ENCODE peak calls at places on chromosomes 16 and 17, in four cellular contexts. M, V, U and Z are unnamed samples.

GRCh38 chr17:7549401-7550055 is 670 bp downstream of the TNFSF12 start:
- DNase-seq in M (peak; percentile 33), V (peak; percentile 47), U (peak; percentile 21), Z (no peak)

GRCh38 chr17:69373069-69373468 is 41.4 kb upstream of the MAP2K6 start:
- DNase-seq in M (no peak), V (no peak), U (no peak), Z (no peak)

GRCh38 chr17:29238133-29238850 is 8.4 kb upstream of the CRYBA1 start:
- DNase-seq in M (no peak), V (no peak), U (no peak), Z (no peak)

GRCh38 chr17:68462381-68463210 is 5.3 kb upstream of the WIPI1 start:
- DNase-seq in M (peak; percentile 77), V (no peak), U (peak; percentile 72), Z (peak; percentile 73)

GRCh38 chr16:46996391-46996790 is 22.9 kb upstream of the DNAJA2 start:
- DNase-seq in M (no peak), V (no peak), U (no peak), Z (no peak)

GRCh38 chr16:57304169-57305061 is 19.9 kb upstream of the PLLP start:
- DNase-seq in M (peak; percentile 77), V (no peak), U (no peak), Z (no peak)

GRCh38 chr17:382644-383533 is 30.3 kb upstream of the RPH3AL start:
- DNase-seq in M (no peak), V (no peak), U (peak; percentile 65), Z (no peak)

GRCh38 chr17:82859431-82860403 is 19.9 kb upstream of the ZNF750 start:
- DNase-seq in M (no peak), V (no peak), U (no peak), Z (peak; percentile 72)

GRCh38 chr16:90019543-90020259 is 445 bp upstream of the DBNDD1 start:
- DNase-seq in M (peak; percentile 40), V (peak; percentile 59), U (no peak), Z (peak; percentile 93)

GRCh38 chr16:31215287-31216115 is 1.4 kb downstream of the PYDC1 start:
- DNase-seq in M (peak; percentile 64), V (peak; percentile 63), U (no peak), Z (peak; percentile 90)

GRCh38 chr16:56726926-56727325 is 3.0 kb upstream of the NUP93 start:
- DNase-seq in M (no peak), V (no peak), U (no peak), Z (no peak)

GRCh38 chr17:64326420-64327054 is 63.5 kb upstream of the TEX2 start:
- DNase-seq in M (peak; percentile 44), V (peak; percentile 74), U (peak; percentile 75), Z (peak; percentile 91)

GRCh38 chr16:19704321-19705130 is 13.5 kb downstream of the KNOP1 start:
- DNase-seq in M (no peak), V (peak; percentile 60), U (peak; percentile 66), Z (no peak)

GRCh38 chr16:86740817-86741799 is 162.8 kb downstream of the FOXL1 start:
- DNase-seq in M (no peak), V (no peak), U (peak; percentile 15), Z (no peak)

GRCh38 chr17:63221941-63222340 is 224.2 kb downstream of the CYB561 start:
- DNase-seq in M (no peak), V (no peak), U (no peak), Z (no peak)

GRCh38 chr17:38421871-38422819 is 6.1 kb upstream of the ARHGAP23 start:
- DNase-seq in M (no peak), V (no peak), U (no peak), Z (no peak)

DNA sequence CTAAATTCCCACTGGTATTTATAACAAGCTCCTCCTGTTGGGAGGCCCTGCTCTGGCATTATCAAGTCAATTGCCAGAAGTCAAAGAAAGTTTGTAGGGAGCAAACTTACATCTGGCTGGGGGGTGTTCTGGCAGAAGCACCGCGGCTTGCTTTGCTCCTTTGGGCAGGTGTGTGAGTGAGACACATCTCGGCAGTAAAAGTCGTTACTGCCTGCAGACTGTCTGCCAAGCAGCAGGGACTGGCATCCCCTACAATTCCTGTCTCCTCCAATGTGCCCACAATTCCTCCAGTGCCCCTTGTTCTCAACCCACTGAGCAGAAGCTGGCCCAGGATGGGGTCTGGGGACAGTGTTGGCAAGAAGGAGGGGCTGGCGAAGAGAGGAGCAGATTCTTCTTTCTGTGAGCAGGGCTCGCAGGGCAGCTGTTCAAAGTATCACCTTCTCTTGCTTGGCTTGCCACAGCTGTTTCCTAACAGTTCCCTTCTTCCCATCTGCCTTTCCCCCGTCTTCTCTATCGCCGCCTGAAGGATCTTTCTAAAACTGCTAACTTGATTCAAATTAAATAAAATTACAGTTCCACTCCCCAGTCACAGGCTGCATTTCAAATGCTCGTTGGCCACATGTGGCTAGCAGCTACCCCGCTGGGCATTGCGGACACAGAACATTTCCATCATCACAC is 30.2 kb downstream of the SPACA3 start:
- DNase-seq in M (no peak), V (no peak), U (no peak), Z (no peak)
- TF ChIP-seq CTCF in M (no peak), V (no peak), U (no peak), Z (no peak)

DNA sequence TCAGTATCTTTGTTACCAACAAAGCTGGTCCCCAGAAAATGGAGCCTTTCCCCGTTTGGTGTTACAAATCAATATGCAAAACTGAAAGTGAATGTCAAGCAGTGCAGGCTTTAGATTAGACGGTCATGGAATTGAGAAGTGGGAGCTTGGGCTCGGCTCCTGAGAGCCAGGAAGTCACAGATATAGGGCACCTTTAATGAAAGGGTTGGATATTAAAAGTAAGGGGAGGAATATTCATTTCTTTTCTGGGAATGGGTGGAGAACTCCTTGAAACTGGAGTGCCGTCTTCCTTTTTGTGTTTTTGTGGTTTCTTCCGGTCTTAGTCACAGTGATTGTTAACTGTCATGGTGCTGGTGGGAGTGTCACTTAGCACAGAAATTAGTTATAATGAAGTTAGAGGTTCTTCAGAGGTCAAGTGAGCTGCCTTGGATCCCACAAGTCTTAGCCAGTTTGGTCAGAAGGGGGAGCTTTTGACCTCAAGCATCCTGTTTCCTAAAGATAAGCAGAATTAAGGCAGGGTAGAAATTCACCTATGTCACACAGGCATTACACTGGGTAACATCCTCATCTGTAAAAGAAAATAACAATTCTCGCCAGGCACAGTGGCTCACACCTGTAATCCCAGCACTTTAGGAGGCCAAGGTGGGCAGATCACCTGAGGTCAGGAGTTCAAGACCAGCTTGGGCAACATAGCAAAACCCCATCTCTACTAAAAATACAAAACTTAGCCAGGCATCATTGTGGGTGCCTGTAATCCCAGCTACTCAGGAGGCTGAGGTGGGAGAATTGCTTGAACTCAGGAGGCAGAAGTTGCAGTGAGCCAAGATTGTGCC is 9.6 kb upstream of the EIF1 start:
- DNase-seq in M (no peak), V (no peak), U (no peak), Z (no peak)
- TF ChIP-seq EP300 in M (no peak), V (no peak), U (no peak), Z (no peak)

GRCh38 chr17:81093576-81094223 is 58.7 kb downstream of the BAIAP2 start:
- DNase-seq in M (no peak), V (no peak), U (no peak), Z (no peak)

GRCh38 chr17:81092518-81093095 is 57.7 kb downstream of the BAIAP2 start:
- DNase-seq in M (peak; percentile 47), V (no peak), U (no peak), Z (peak; percentile 80)

GRCh38 chr17:81095608-81095888 is 60.6 kb downstream of the BAIAP2 start:
- DNase-seq in M (no peak), V (no peak), U (no peak), Z (no peak)

GRCh38 chr17:81094744-81095607 is 60.0 kb downstream of the BAIAP2 start:
- DNase-seq in M (peak; percentile 54), V (peak; percentile 85), U (peak; percentile 82), Z (peak; percentile 79)

DNA sequence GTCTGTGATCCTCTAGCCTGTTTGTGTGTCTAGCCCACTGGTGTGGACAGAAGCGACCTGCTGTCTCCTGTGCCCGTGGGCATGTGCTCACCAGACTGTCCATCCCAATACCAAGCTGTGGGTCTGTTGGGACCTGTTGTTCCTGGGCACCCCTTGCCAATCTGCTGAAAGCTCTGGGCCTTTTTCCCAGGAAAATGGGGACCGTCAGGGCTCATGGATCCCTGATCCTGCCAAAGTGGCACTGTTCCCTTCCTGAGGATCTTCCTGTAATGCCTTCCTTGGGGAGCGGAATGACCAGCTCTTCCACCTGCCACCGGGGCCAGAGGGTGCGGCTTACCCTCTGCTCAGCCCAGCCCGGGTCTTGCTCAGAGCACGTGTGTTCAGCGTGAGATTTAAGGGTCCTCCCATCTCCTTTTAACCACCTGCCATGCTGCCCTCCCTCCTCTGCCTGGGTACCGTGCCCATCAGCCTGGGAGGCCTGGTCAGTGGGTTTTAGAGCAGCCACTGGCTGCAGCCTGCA is 59.3 kb downstream of the BAIAP2 start:
- DNase-seq in M (no peak), V (no peak), U (no peak), Z (no peak)
- TF ChIP-seq CTCF in M (no peak), V (no peak), U (no peak), Z (no peak)

DNA sequence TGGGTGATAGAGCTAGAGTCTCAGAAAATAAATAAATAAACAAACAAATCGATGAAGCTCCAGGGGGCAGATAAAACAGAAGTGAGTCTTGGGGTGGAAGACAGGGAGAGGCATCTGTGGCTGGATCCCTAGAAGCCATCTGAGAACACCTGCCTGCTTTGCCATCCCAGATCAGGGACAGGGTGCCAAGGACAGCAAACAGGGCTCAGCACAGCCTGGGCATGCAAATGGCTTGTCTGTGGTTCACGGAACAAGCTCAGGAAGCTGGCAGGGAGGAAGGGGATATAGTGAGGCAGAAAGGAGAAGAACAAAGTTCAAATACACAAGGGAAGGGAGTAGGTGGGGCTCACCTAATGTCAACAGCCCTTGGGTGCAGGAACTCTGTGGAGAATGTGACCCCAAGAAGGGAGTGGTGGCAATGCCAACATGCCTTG is 27.5 kb downstream of the TRIM25 start:
- DNase-seq in M (peak; percentile 47), V (no peak), U (no peak), Z (no peak)
- TF ChIP-seq EP300 in M (no peak), V (no peak), U (no peak), Z (no peak)

GRCh38 chr16:4726616-4727015 is 7.5 kb downstream of the ANKS3 start:
- DNase-seq in M (no peak), V (no peak), U (no peak), Z (peak; percentile 65)
- TF ChIP-seq CTCF in M (no peak), V (no peak), U (no peak), Z (no peak)